ENCODE peak calls at places on chromosome 18, in nine cellular contexts. V, I, G, S, B, U, C, R and X are unnamed samples.

GRCh38 chr18:12589419-12589818 is 68.5 kb downstream of the SPIRE1 start:
- DNase-seq in C (no peak), B (no peak), R (no peak), U (no peak), I (no peak), S (peak; percentile 10), G (no peak), V (peak; percentile 21), X (no peak)

GRCh38 chr18:44680271-44681038 is at the start of gene SETBP1:
- DNase-seq in U (no peak), B (peak; percentile 90), S (peak; percentile 84), I (peak; percentile 56), C (peak; percentile 77), V (peak; percentile 66), R (peak; percentile 59), G (peak; percentile 43), X (peak; percentile 56)

GRCh38 chr18:63320041-63320689 is 596 bp upstream of the BCL2 start:
- DNase-seq in V (peak; percentile 83), R (peak; percentile 87), B (peak; percentile 91), C (peak; percentile 90), I (peak; percentile 90), G (peak; percentile 82), S (peak; percentile 90), U (peak; percentile 64), X (peak; percentile 81)

GRCh38 chr18:9000736-9001135 is 101.8 kb upstream of the NDUFV2 start:
- DNase-seq in R (no peak), I (no peak), G (peak; percentile 79), V (no peak), U (no peak), C (no peak), B (no peak), S (no peak), X (no peak)

GRCh38 chr18:44324361-44324760 is 356.3 kb upstream of the SETBP1 start:
- DNase-seq in B (no peak), G (no peak), C (no peak), V (no peak), R (no peak), I (no peak), S (no peak), U (no peak), X (no peak)

GRCh38 chr18:50287441-50288347 is at the start of gene CXXC1:
- DNase-seq in V (peak; percentile 98), B (peak; percentile 100), G (peak; percentile 100), C (peak; percentile 99), I (peak; percentile 98), S (peak; percentile 93), U (peak; percentile 96), R (peak; percentile 97), X (peak; percentile 100)

GRCh38 chr18:25016666-25017065 is 335.3 kb downstream of the ZNF521 start:
- DNase-seq in B (peak; percentile 72), G (no peak), C (no peak), I (no peak), V (no peak), R (no peak), U (no peak), S (no peak), X (no peak)

GRCh38 chr18:9834551-9834950 is 51.2 kb upstream of the TXNDC2 start:
- DNase-seq in U (no peak), R (no peak), C (no peak), G (no peak), V (no peak), B (no peak), I (no peak), S (no peak), X (no peak)

GRCh38 chr18:68555935-68556334 is 159.0 kb downstream of the TMX3 start:
- DNase-seq in G (no peak), S (no peak), U (no peak), B (no peak), I (no peak), C (no peak), R (no peak), V (no peak), X (peak; percentile 72)

GRCh38 chr18:33670052-33670451 is 92.0 kb downstream of the ASXL3 start:
- DNase-seq in U (no peak), G (no peak), B (no peak), V (no peak), I (no peak), R (no peak), C (no peak), S (no peak), X (no peak)

GRCh38 chr18:27363918-27364317 is 178.8 kb upstream of the CHST9 start:
- DNase-seq in R (no peak), V (no peak), S (peak; percentile 16), C (no peak), I (no peak), G (peak; percentile 43), U (no peak), B (no peak), X (peak; percentile 50)

GRCh38 chr18:62741584-62741983 is 26.2 kb downstream of the PHLPP1 start:
- DNase-seq in C (no peak), R (no peak), B (no peak), V (no peak), U (no peak), G (no peak), I (no peak), S (no peak), X (no peak)

GRCh38 chr18:10546557-10547300 is 20.9 kb downstream of the NAPG start:
- DNase-seq in B (no peak), G (peak; percentile 40), C (no peak), R (no peak), V (no peak), I (no peak), S (no peak), U (no peak), X (no peak)

GRCh38 chr18:33914399-33914798 is 310.3 kb downstream of the NOL4 start:
- DNase-seq in G (no peak), V (no peak), C (no peak), U (no peak), R (no peak), I (no peak), S (no peak), B (no peak), X (peak; percentile 50)

GRCh38 chr18:75133721-75134645 is 75.0 kb downstream of the PTGR3 start:
- DNase-seq in R (no peak), B (peak; percentile 51), I (no peak), U (no peak), V (no peak), G (no peak), C (no peak), S (no peak), X (no peak)

GRCh38 chr18:7273301-7273911 is 42.5 kb downstream of the LRRC30 start:
- DNase-seq in U (peak; percentile 66), G (peak; percentile 83), S (no peak), B (no peak), R (no peak), C (peak; percentile 82), I (no peak), V (peak; percentile 9), X (peak; percentile 31)

GRCh38 chr18:50687491-50687890 is 127.6 kb downstream of the MAPK4 start:
- DNase-seq in I (no peak), G (no peak), B (no peak), R (no peak), U (no peak), V (no peak), S (no peak), C (peak; percentile 69), X (no peak)

GRCh38 chr18:21168880-21169279 is 57.3 kb upstream of the ROCK1 start:
- DNase-seq in B (no peak), V (no peak), G (no peak), U (no peak), S (no peak), C (no peak), R (no peak), I (no peak), X (no peak)

GRCh38 chr18:74806700-74807416 is 209.2 kb downstream of the ZNF407 start:
- DNase-seq in R (no peak), S (no peak), G (peak; percentile 75), C (no peak), V (no peak), B (no peak), U (peak; percentile 30), I (no peak), X (peak; percentile 93)

GRCh38 chr18:3261393-3262233 is at the start of gene MYL12B:
- DNase-seq in G (peak; percentile 79), B (peak; percentile 94), U (peak; percentile 58), R (peak; percentile 85), C (peak; percentile 94), V (peak; percentile 70), I (peak; percentile 93), S (peak; percentile 89), X (peak; percentile 83)

GRCh38 chr18:27627927-27628326 is 442.8 kb upstream of the CHST9 start:
- DNase-seq in G (no peak), S (no peak), U (no peak), B (no peak), I (no peak), C (no peak), V (no peak), R (no peak), X (no peak)

GRCh38 chr18:23812566-23813440 is 123.5 kb downstream of the LAMA3 start:
- DNase-seq in R (no peak), S (peak; percentile 34), B (no peak), U (peak; percentile 13), I (peak; percentile 30), G (peak; percentile 43), C (no peak), V (no peak), X (peak; percentile 48)

GRCh38 chr18:8987250-8987649 is 115.2 kb upstream of the NDUFV2 start:
- DNase-seq in V (no peak), R (no peak), C (no peak), U (no peak), I (no peak), G (no peak), B (no peak), S (no peak), X (peak; percentile 88)

GRCh38 chr18:9226463-9226862 is 89.9 kb downstream of the ANKRD12 start:
- DNase-seq in I (no peak), C (no peak), G (no peak), U (no peak), B (no peak), R (no peak), S (no peak), V (no peak), X (no peak)

GRCh38 chr18:63467699-63468098 is 9.1 kb upstream of the SERPINB5 start:
- DNase-seq in B (no peak), I (no peak), C (no peak), U (no peak), V (no peak), R (no peak), S (no peak), G (no peak), X (no peak)